ENCODE peak calls at places on chromosomes 16 and 17, in nine cellular contexts. D, K, F, U, C, I, W, S and L are unnamed samples.

GRCh38 chr17:57677858-57678257 is 67.2 kb downstream of the CCDC182 start:
- DNase-seq in U (no peak), F (no peak), S (peak; percentile 15), C (no peak), K (no peak), D (no peak), I (no peak), W (no peak), L (no peak)

GRCh38 chr17:75273968-75274708 is 3.1 kb upstream of the MIF4GD start:
- DNase-seq in W (no peak), C (no peak), D (no peak), I (no peak), F (no peak), U (no peak), S (peak; percentile 31), K (no peak), L (no peak)

GRCh38 chr17:79873583-79873982 is 34.3 kb upstream of the CBX4 start:
- DNase-seq in C (no peak), F (no peak), I (no peak), U (no peak), D (no peak), K (no peak), S (no peak), W (no peak), L (no peak)

GRCh38 chr16:70804153-70804728 is 3.3 kb upstream of the VAC14 start:
- DNase-seq in I (no peak), S (no peak), U (no peak), F (no peak), C (no peak), D (no peak), K (no peak), W (no peak), L (no peak)

GRCh38 chr17:27848941-27849340 is 44.2 kb downstream of the LYRM9 start:
- DNase-seq in D (no peak), W (no peak), F (no peak), S (no peak), C (no peak), U (no peak), K (no peak), I (no peak), L (no peak)

GRCh38 chr16:84766978-84767773 is 52.6 kb upstream of the CRISPLD2 start:
- DNase-seq in S (no peak), D (no peak), U (no peak), I (no peak), C (no peak), K (no peak), W (no peak), F (no peak), L (no peak)

GRCh38 chr17:5027299-5027698 is 7.9 kb downstream of the SLC52A1 start:
- DNase-seq in C (no peak), K (no peak), D (no peak), W (no peak), S (no peak), F (no peak), U (no peak), I (no peak), L (no peak)

GRCh38 chr17:20073056-20073979 is 64.2 kb downstream of the SPECC1 start:
- DNase-seq in U (no peak), I (no peak), C (peak; percentile 32), S (peak; percentile 83), D (no peak), K (no peak), F (peak; percentile 34), W (no peak), L (no peak)

GRCh38 chr17:39376434-39376833 is 25.0 kb downstream of the FBXL20 start:
- DNase-seq in W (no peak), I (no peak), F (peak; percentile 2), C (no peak), D (no peak), K (no peak), U (no peak), S (no peak), L (no peak)

GRCh38 chr17:60534613-60535157 is 8.6 kb upstream of the APPBP2 start:
- DNase-seq in I (no peak), D (no peak), W (no peak), U (no peak), S (no peak), C (no peak), F (no peak), K (no peak), L (no peak)

GRCh38 chr17:10843806-10844205 is 5.9 kb upstream of the PIRT start:
- DNase-seq in I (no peak), F (peak; percentile 86), U (no peak), C (peak; percentile 28), W (no peak), S (no peak), D (no peak), K (no peak), L (peak; percentile 59)

GRCh38 chr16:63943568-63943967 is 1178.3 kb downstream of the CDH11 start:
- DNase-seq in W (no peak), D (no peak), I (no peak), S (no peak), F (no peak), K (no peak), U (no peak), C (no peak), L (no peak)

GRCh38 chr16:31033709-31034492 is 543 bp downstream of the STX4 start:
- DNase-seq in S (peak; percentile 97), F (peak; percentile 93), C (peak; percentile 91), U (peak; percentile 92), D (peak; percentile 43), W (peak; percentile 95), K (no peak), I (peak; percentile 89), L (peak; percentile 90)
- TF ChIP-seq POLR2AphosphoS5 in S (peak; percentile 75), F (peak; percentile 47), C (no peak), U (peak; percentile 68), D (peak; percentile 57), W (no peak), K (no peak), I (peak; percentile 99), L (peak; percentile 95)

DNA sequence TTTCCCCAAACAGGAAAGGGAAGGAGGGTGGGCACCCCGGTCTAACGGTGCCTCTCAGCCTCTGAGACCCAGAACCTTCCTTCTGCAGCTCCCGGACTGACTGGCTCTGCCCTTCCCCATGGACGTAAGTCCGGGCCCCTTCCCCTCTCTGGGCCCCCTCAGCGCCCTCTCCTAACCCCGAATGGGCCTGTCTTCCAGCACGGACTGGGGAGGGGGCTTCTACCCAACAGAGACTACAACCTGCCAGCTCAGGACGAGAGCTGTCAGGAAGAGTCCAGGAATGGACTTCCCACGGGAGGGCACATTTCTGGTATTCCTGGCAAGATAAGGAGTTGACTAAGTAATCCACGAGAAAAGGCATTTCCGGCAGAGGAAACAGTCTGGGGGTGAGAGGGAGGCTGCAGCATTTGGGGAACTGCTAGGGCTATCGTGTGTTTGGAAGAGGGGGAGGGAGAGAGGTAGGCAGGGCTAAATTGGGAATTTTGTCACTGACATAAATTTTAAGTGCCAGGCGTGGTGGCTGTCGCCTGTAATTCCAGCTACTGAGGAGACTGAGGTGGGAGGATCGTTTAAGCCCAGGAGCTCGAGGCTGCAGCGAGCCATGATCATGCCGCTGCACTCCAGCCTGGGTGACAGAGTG is 12.1 kb upstream of the ALDOA start:
- DNase-seq in K (no peak), F (no peak), I (no peak), D (no peak), W (no peak), S (no peak), U (no peak), C (no peak), L (no peak)
- TF ChIP-seq POLR2A in K (no peak), F (no peak), I (no peak), D (no peak), W (no peak), S (no peak), U (no peak), C (no peak), L (no peak)

GRCh38 chr16:87076331-87076949 is 240.8 kb downstream of the C16orf95 start:
- DNase-seq in K (no peak), F (no peak), W (no peak), U (no peak), I (no peak), C (no peak), D (no peak), S (no peak), L (no peak)

GRCh38 chr16:87077750-87078127 is 239.5 kb downstream of the C16orf95 start:
- DNase-seq in F (no peak), W (no peak), K (no peak), S (no peak), U (no peak), C (no peak), I (no peak), D (no peak), L (no peak)

GRCh38 chr16:87076950-87077749 is 240.0 kb downstream of the C16orf95 start:
- DNase-seq in S (peak; percentile 80), U (no peak), F (peak; percentile 69), K (peak; percentile 65), D (peak; percentile 94), C (no peak), I (peak; percentile 63), W (no peak), L (no peak)

GRCh38 chr16:87074635-87075318 is 242.4 kb downstream of the C16orf95 start:
- DNase-seq in F (no peak), D (no peak), W (no peak), S (no peak), K (no peak), I (no peak), C (no peak), U (no peak), L (no peak)

DNA sequence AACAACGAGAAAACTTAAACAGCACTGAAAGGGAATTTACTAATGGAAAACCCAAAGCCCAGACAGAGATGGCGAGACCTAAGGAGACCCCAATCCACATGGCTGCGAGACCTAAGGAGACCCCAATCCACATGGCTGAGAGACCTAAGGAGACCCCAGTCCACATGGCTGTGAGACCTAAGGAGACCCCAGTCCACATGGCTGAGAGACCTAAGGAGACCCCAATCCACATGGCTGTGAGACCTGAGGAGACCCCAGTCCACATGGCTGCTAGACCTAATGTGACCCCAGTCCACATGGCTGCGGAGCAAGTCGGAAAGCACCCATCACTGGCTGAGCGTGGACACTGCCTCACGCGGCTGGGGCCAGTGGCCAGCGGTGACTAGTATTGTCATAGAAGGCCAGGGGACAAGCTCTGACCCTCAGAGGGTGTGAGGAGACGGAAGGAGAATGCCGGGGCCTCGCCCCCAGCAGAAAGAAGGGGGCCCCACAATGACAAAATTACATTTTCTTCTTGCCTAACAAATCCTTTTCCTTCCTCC is 241.8 kb downstream of the C16orf95 start:
- DNase-seq in I (no peak), D (no peak), S (no peak), K (no peak), C (no peak), W (no peak), F (no peak), U (no peak), L (no peak)
- H3K27ac ChIP-seq in I (no peak overlapping the region), D (no peak overlapping the region), S (no peak overlapping the region), K (no peak overlapping the region), C (no peak overlapping the region), W (no peak overlapping the region), F (no peak overlapping the region), U (no peak overlapping the region), L (no peak overlapping the region)

DNA sequence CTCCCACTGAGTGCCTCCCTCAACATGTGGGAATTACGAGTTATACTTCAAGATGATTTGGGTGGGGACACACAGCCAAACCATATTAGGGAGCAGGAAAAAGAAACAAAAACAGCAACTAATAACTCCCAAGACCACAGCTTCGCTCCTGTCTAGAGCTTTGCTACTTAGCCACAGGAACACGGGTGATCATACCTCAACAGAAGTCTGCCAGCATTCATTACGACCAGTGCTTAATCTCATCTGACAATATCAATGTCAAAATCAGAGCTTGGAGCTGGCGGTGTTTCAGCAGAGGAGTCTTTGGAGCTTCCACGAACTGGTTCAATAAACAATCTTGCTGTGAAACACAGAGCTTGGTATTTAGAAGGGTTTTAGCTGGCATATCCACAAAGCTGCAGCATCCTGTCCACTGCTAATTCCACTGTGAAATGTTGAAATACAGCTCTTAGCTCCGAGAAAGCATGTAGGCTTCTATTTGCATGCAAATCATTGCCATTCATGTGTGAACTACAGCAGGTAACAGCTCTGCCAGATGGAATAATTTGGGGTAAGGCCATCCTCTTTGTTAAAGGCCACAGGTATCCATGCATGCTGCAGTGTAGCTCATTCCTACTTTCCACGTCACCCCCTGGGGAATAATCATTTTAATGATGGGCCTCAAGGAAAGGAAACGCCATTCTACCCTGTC is 128.4 kb upstream of the GOT2 start:
- DNase-seq in W (no peak), S (no peak), K (peak; percentile 59), I (no peak), C (no peak), U (no peak), D (no peak), F (no peak), L (no peak)
- TF ChIP-seq POLR2AphosphoS5 in W (no peak), S (no peak), K (peak; percentile 44), I (no peak), C (no peak), U (no peak), D (no peak), F (no peak), L (no peak)